ENCODE peak calls at places on chromosomes 4 and X, in seven cellular contexts. One of them, this sample, is unnamed.

GRCh38 chrX:56788717-56789122 is 59.7 kb downstream of the NBDY start:
- DNase-seq in astrocyte of the hippocampus: peak
- DNase-seq in GM19239: no peak
- DNase-seq in NCI-H1694: no peak
- DNase-seq in RCC 7860: no peak
- DNase-seq in fibroblast of villous mesenchyme: no peak
- DNase-seq in A172: no peak
- DNase-seq in this sample: no peak

GRCh38 chrX:154402622-154403127 is 4.5 kb downstream of the RPL10 start:
- DNase-seq in RCC 7860: no peak
- DNase-seq in A172: no peak
- DNase-seq in GM19239: no peak
- DNase-seq in astrocyte of the hippocampus: no peak
- DNase-seq in NCI-H1694: no peak
- DNase-seq in fibroblast of villous mesenchyme: no peak
- DNase-seq in this sample: no peak

GRCh38 chrX:126165721-126166401 is at the start of gene DCAF12L2:
- DNase-seq in fibroblast of villous mesenchyme: no peak
- DNase-seq in NCI-H1694: no peak
- DNase-seq in A172: no peak
- DNase-seq in GM19239: no peak
- DNase-seq in astrocyte of the hippocampus: peak
- DNase-seq in RCC 7860: no peak
- DNase-seq in this sample: no peak

GRCh38 chr4:140635606-140636005 is 66.8 kb upstream of the UCP1 start:
- DNase-seq in NCI-H1694: no peak
- DNase-seq in A172: peak
- DNase-seq in GM19239: no peak
- DNase-seq in RCC 7860: no peak
- DNase-seq in astrocyte of the hippocampus: peak
- DNase-seq in fibroblast of villous mesenchyme: no peak
- DNase-seq in this sample: no peak

GRCh38 chr4:16967722-16968121 is 69.3 kb upstream of the LDB2 start:
- DNase-seq in fibroblast of villous mesenchyme: peak
- DNase-seq in astrocyte of the hippocampus: no peak
- DNase-seq in RCC 7860: no peak
- DNase-seq in A172: no peak
- DNase-seq in NCI-H1694: no peak
- DNase-seq in GM19239: no peak
- DNase-seq in this sample: no peak

GRCh38 chrX:151962034-151962433 is 12.4 kb downstream of the GABRE start:
- DNase-seq in astrocyte of the hippocampus: no peak
- DNase-seq in NCI-H1694: no peak
- DNase-seq in RCC 7860: no peak
- DNase-seq in GM19239: no peak
- DNase-seq in A172: no peak
- DNase-seq in fibroblast of villous mesenchyme: no peak
- DNase-seq in this sample: no peak

GRCh38 chr4:165844151-165844550 is 28.9 kb upstream of the TLL1 start:
- DNase-seq in GM19239: no peak
- DNase-seq in NCI-H1694: no peak
- DNase-seq in fibroblast of villous mesenchyme: no peak
- DNase-seq in A172: no peak
- DNase-seq in RCC 7860: no peak
- DNase-seq in astrocyte of the hippocampus: peak
- DNase-seq in this sample: no peak

GRCh38 chr4:150593996-150594395 is 12.0 kb downstream of the MAB21L2 start:
- DNase-seq in astrocyte of the hippocampus: peak
- DNase-seq in GM19239: no peak
- DNase-seq in A172: peak
- DNase-seq in NCI-H1694: peak
- DNase-seq in fibroblast of villous mesenchyme: no peak
- DNase-seq in RCC 7860: no peak
- DNase-seq in this sample: no peak

GRCh38 chr4:186653973-186654372 is 69.7 kb downstream of the FAT1 start:
- DNase-seq in fibroblast of villous mesenchyme: peak
- DNase-seq in A172: no peak
- DNase-seq in GM19239: no peak
- DNase-seq in RCC 7860: no peak
- DNase-seq in astrocyte of the hippocampus: no peak
- DNase-seq in NCI-H1694: no peak
- DNase-seq in this sample: no peak

GRCh38 chrX:153457136-153457825 is 11.4 kb upstream of the TREX2 start:
- DNase-seq in A172: no peak
- DNase-seq in fibroblast of villous mesenchyme: no peak
- DNase-seq in astrocyte of the hippocampus: no peak
- DNase-seq in NCI-H1694: no peak
- DNase-seq in RCC 7860: no peak
- DNase-seq in GM19239: no peak
- DNase-seq in this sample: no peak

GRCh38 chrX:9525511-9526248 is 60.8 kb downstream of the TBL1X start:
- DNase-seq in RCC 7860: no peak
- DNase-seq in astrocyte of the hippocampus: peak
- DNase-seq in GM19239: no peak
- DNase-seq in NCI-H1694: no peak
- DNase-seq in fibroblast of villous mesenchyme: no peak
- DNase-seq in A172: no peak
- DNase-seq in this sample: no peak

GRCh38 chrX:67353651-67354370 is 190.0 kb upstream of the AR start:
- DNase-seq in GM19239: no peak
- DNase-seq in fibroblast of villous mesenchyme: peak
- DNase-seq in A172: no peak
- DNase-seq in astrocyte of the hippocampus: no peak
- DNase-seq in NCI-H1694: no peak
- DNase-seq in RCC 7860: no peak
- DNase-seq in this sample: no peak

GRCh38 chrX:117989512-117989911 is 127.1 kb downstream of the KLHL13 start:
- DNase-seq in RCC 7860: peak
- DNase-seq in A172: no peak
- DNase-seq in astrocyte of the hippocampus: no peak
- DNase-seq in fibroblast of villous mesenchyme: no peak
- DNase-seq in NCI-H1694: no peak
- DNase-seq in GM19239: no peak
- DNase-seq in this sample: no peak

GRCh38 chrX:74534569-74535038 is 79.8 kb downstream of the RLIM start:
- DNase-seq in GM19239: no peak
- DNase-seq in astrocyte of the hippocampus: peak
- DNase-seq in NCI-H1694: no peak
- DNase-seq in A172: no peak
- DNase-seq in fibroblast of villous mesenchyme: no peak
- DNase-seq in RCC 7860: peak
- DNase-seq in this sample: no peak

GRCh38 chrX:7965436-7965835 is 38.2 kb upstream of the PNPLA4 start:
- DNase-seq in NCI-H1694: no peak
- DNase-seq in A172: no peak
- DNase-seq in GM19239: no peak
- DNase-seq in astrocyte of the hippocampus: no peak
- DNase-seq in fibroblast of villous mesenchyme: no peak
- DNase-seq in RCC 7860: no peak
- DNase-seq in this sample: no peak

GRCh38 chr4:147834480-147834879 is 102.6 kb downstream of the ARHGAP10 start:
- DNase-seq in astrocyte of the hippocampus: no peak
- DNase-seq in GM19239: no peak
- DNase-seq in NCI-H1694: no peak
- DNase-seq in RCC 7860: no peak
- DNase-seq in fibroblast of villous mesenchyme: no peak
- DNase-seq in A172: no peak
- DNase-seq in this sample: no peak

GRCh38 chrX:40083120-40083978 is 14.4 kb downstream of the BCOR start:
- DNase-seq in NCI-H1694: no peak
- DNase-seq in GM19239: no peak
- DNase-seq in RCC 7860: no peak
- DNase-seq in astrocyte of the hippocampus: peak
- DNase-seq in fibroblast of villous mesenchyme: no peak
- DNase-seq in A172: no peak
- DNase-seq in this sample: no peak

GRCh38 chr4:5041609-5042234 is 9.6 kb upstream of the STK32B start:
- DNase-seq in NCI-H1694: no peak
- DNase-seq in GM19239: no peak
- DNase-seq in fibroblast of villous mesenchyme: peak
- DNase-seq in A172: no peak
- DNase-seq in RCC 7860: no peak
- DNase-seq in astrocyte of the hippocampus: no peak
- DNase-seq in this sample: peak

GRCh38 chrX:120251471-120252011 is 929 bp downstream of the ZBTB33 start:
- DNase-seq in astrocyte of the hippocampus: peak
- DNase-seq in NCI-H1694: peak
- DNase-seq in GM19239: no peak
- DNase-seq in fibroblast of villous mesenchyme: peak
- DNase-seq in A172: peak
- DNase-seq in RCC 7860: no peak
- DNase-seq in this sample: no peak

GRCh38 chr4:100581337-100581736 is 63.5 kb upstream of the EMCN start:
- DNase-seq in fibroblast of villous mesenchyme: no peak
- DNase-seq in astrocyte of the hippocampus: no peak
- DNase-seq in GM19239: no peak
- DNase-seq in NCI-H1694: no peak
- DNase-seq in A172: peak
- DNase-seq in RCC 7860: no peak
- DNase-seq in this sample: no peak

GRCh38 chrX:104039689-104040505 is at the start of gene H2BW2:
- DNase-seq in NCI-H1694: no peak
- DNase-seq in astrocyte of the hippocampus: no peak
- DNase-seq in GM19239: no peak
- DNase-seq in fibroblast of villous mesenchyme: no peak
- DNase-seq in A172: no peak
- DNase-seq in RCC 7860: no peak
- DNase-seq in this sample: no peak

GRCh38 chrX:43581167-43581566 is 74.9 kb upstream of the MAOA start:
- DNase-seq in astrocyte of the hippocampus: no peak
- DNase-seq in fibroblast of villous mesenchyme: no peak
- DNase-seq in GM19239: no peak
- DNase-seq in A172: no peak
- DNase-seq in RCC 7860: no peak
- DNase-seq in NCI-H1694: no peak
- DNase-seq in this sample: no peak

GRCh38 chr4:139872274-139872673 is 206.7 kb downstream of the MGST2 start:
- DNase-seq in fibroblast of villous mesenchyme: peak
- DNase-seq in RCC 7860: peak
- DNase-seq in astrocyte of the hippocampus: peak
- DNase-seq in GM19239: no peak
- DNase-seq in NCI-H1694: no peak
- DNase-seq in A172: peak
- DNase-seq in this sample: no peak

GRCh38 chr4:187307131-187307530 is 583.5 kb upstream of the FAT1 start:
- DNase-seq in GM19239: no peak
- DNase-seq in A172: no peak
- DNase-seq in fibroblast of villous mesenchyme: no peak
- DNase-seq in RCC 7860: no peak
- DNase-seq in astrocyte of the hippocampus: peak
- DNase-seq in NCI-H1694: no peak
- DNase-seq in this sample: no peak

GRCh38 chrX:51743179-51743957 is at the start of gene GSPT2:
- DNase-seq in A172: peak
- DNase-seq in NCI-H1694: no peak
- DNase-seq in astrocyte of the hippocampus: peak
- DNase-seq in RCC 7860: no peak
- DNase-seq in GM19239: peak
- DNase-seq in fibroblast of villous mesenchyme: peak
- DNase-seq in this sample: no peak

GRCh38 chr4:127006509-127006908 is 626.2 kb upstream of the INTU start:
- DNase-seq in NCI-H1694: no peak
- DNase-seq in fibroblast of villous mesenchyme: no peak
- DNase-seq in astrocyte of the hippocampus: peak
- DNase-seq in A172: no peak
- DNase-seq in GM19239: no peak
- DNase-seq in RCC 7860: no peak
- DNase-seq in this sample: no peak

GRCh38 chr4:90127223-90127705 is at the start of gene CCSER1:
- DNase-seq in RCC 7860: no peak
- DNase-seq in astrocyte of the hippocampus: peak
- DNase-seq in A172: no peak
- DNase-seq in NCI-H1694: peak
- DNase-seq in fibroblast of villous mesenchyme: no peak
- DNase-seq in GM19239: no peak
- DNase-seq in this sample: peak

GRCh38 chr4:163681208-163681821 is 186.8 kb downstream of the TMA16 start:
- DNase-seq in astrocyte of the hippocampus: no peak
- DNase-seq in NCI-H1694: peak
- DNase-seq in GM19239: peak
- DNase-seq in RCC 7860: no peak
- DNase-seq in fibroblast of villous mesenchyme: peak
- DNase-seq in A172: peak
- DNase-seq in this sample: peak

GRCh38 chrX:115367455-115367854 is 77.9 kb downstream of the LUZP4 start:
- DNase-seq in RCC 7860: peak
- DNase-seq in NCI-H1694: no peak
- DNase-seq in fibroblast of villous mesenchyme: peak
- DNase-seq in astrocyte of the hippocampus: peak
- DNase-seq in A172: peak
- DNase-seq in GM19239: no peak
- DNase-seq in this sample: no peak

GRCh38 chr4:176919631-176920030 is 126.9 kb upstream of the VEGFC start:
- DNase-seq in RCC 7860: no peak
- DNase-seq in fibroblast of villous mesenchyme: no peak
- DNase-seq in astrocyte of the hippocampus: no peak
- DNase-seq in GM19239: no peak
- DNase-seq in A172: no peak
- DNase-seq in NCI-H1694: no peak
- DNase-seq in this sample: no peak

GRCh38 chr4:112852586-112852985 is 196.9 kb upstream of the ANK2 start:
- DNase-seq in RCC 7860: no peak
- DNase-seq in A172: no peak
- DNase-seq in fibroblast of villous mesenchyme: no peak
- DNase-seq in GM19239: no peak
- DNase-seq in astrocyte of the hippocampus: no peak
- DNase-seq in NCI-H1694: no peak
- DNase-seq in this sample: no peak

GRCh38 chr4:96035727-96036126 is 195.8 kb downstream of the PDHA2 start:
- DNase-seq in GM19239: no peak
- DNase-seq in A172: peak
- DNase-seq in fibroblast of villous mesenchyme: peak
- DNase-seq in RCC 7860: no peak
- DNase-seq in NCI-H1694: peak
- DNase-seq in astrocyte of the hippocampus: no peak
- DNase-seq in this sample: no peak

GRCh38 chrX:24147165-24147564 is 2.4 kb upstream of the ZFX start:
- DNase-seq in astrocyte of the hippocampus: no peak
- DNase-seq in RCC 7860: no peak
- DNase-seq in fibroblast of villous mesenchyme: no peak
- DNase-seq in GM19239: no peak
- DNase-seq in NCI-H1694: no peak
- DNase-seq in A172: no peak
- DNase-seq in this sample: no peak